ENCODE peak calls at places on chromosomes 16 and 17, in seven cellular contexts. L, T, C, H, Y, Q and D are unnamed samples.

GRCh38 chr17:17089796-17090641 is 47.8 kb downstream of the MPRIP start:
- DNase-seq in C (no peak), H (no peak), L (no peak), Y (no peak), Q (no peak), T (no peak), D (no peak)

GRCh38 chr17:4229627-4230026 is 34.2 kb downstream of the ANKFY1 start:
- DNase-seq in Y (no peak), H (no peak), Q (no peak), L (peak; percentile 89), C (peak; percentile 48), T (peak; percentile 72), D (peak; percentile 68)

GRCh38 chr16:84048306-84048705 is 5.7 kb upstream of the SLC38A8 start:
- DNase-seq in T (no peak), Y (no peak), C (no peak), L (no peak), H (no peak), Q (no peak), D (no peak)

GRCh38 chr16:31331141-31331764 is 23.7 kb upstream of the ITGAX start:
- DNase-seq in Y (no peak), H (no peak), L (no peak), C (no peak), Q (no peak), T (no peak), D (no peak)

GRCh38 chr17:70772761-70773160 is 603.4 kb downstream of the KCNJ2 start:
- DNase-seq in H (no peak), Q (no peak), L (no peak), Y (no peak), T (no peak), C (no peak), D (no peak)

GRCh38 chr16:89020068-89020924 is 43.3 kb upstream of the CBFA2T3 start:
- DNase-seq in H (no peak), L (no peak), T (no peak), Q (no peak), Y (no peak), C (no peak), D (no peak)

GRCh38 chr16:82900611-82901010 is 273.8 kb downstream of the CDH13 start:
- DNase-seq in H (no peak), Q (no peak), T (no peak), L (no peak), Y (no peak), C (no peak), D (no peak)

GRCh38 chr16:87806608-87807546 is 41.1 kb upstream of the KLHDC4 start:
- DNase-seq in H (peak; percentile 85), C (peak; percentile 79), L (peak; percentile 91), Q (no peak), T (peak; percentile 91), Y (peak; percentile 15), D (peak; percentile 93)

GRCh38 chr16:80463776-80464175 is 77.0 kb upstream of the DYNLRB2 start:
- DNase-seq in C (no peak), H (no peak), Q (no peak), L (no peak), Y (no peak), T (no peak), D (no peak)

GRCh38 chr16:89502319-89502843 is 5.8 kb upstream of the SPG7 start:
- DNase-seq in T (no peak), C (no peak), Q (no peak), Y (no peak), L (peak; percentile 41), H (peak; percentile 36), D (no peak)